ENCODE peak calls at places on chromosome 3, in four cellular contexts. A is fibroblast of pulmonary artery; C is activated naive CD8-positive, alpha-beta T cell treated with anti-CD3 and anti-CD28 coated beads for 36 hours; L is NCI-H82. W is an unnamed sample.

GRCh38 chr3:194930439-194931204 is 244.9 kb downstream of the FAM43A start:
- DNase-seq in L (no peak), C (no peak), A (peak), W (no peak)

GRCh38 chr3:119542168-119542767 is 17.1 kb downstream of the CD80 start:
- DNase-seq in A (no peak), L (no peak), C (no peak), W (no peak)

GRCh38 chr3:141383555-141384129 is 15.3 kb downstream of the ZBTB38 start:
- DNase-seq in L (peak), C (no peak), A (no peak), W (no peak)

GRCh38 chr3:196143708-196144382 is 62.0 kb upstream of the TFRC start:
- DNase-seq in A (no peak), L (no peak), C (no peak), W (no peak)

GRCh38 chr3:42118762-42119361 is 27.7 kb downstream of the TRAK1 start:
- DNase-seq in C (no peak), L (peak), A (peak), W (peak)

GRCh38 chr3:12707425-12707824 is 43.5 kb upstream of the RAF1 start:
- DNase-seq in L (peak), C (no peak), A (peak), W (no peak)

GRCh38 chr3:155581579-155581978 is 163.3 kb downstream of the PLCH1 start:
- DNase-seq in C (peak), A (no peak), L (no peak), W (no peak)

GRCh38 chr3:76063019-76063418 is 277.7 kb upstream of the ZNF717 start:
- DNase-seq in A (peak), L (no peak), C (no peak), W (no peak)

GRCh38 chr3:94115482-94115881 is 52.6 kb downstream of the NSUN3 start:
- DNase-seq in C (no peak), A (peak), L (peak), W (no peak)

GRCh38 chr3:162602619-162603018 is 1106.0 kb downstream of the OTOL1 start:
- DNase-seq in A (no peak), L (no peak), C (no peak), W (no peak)

GRCh38 chr3:129123314-129124060 is 1.9 kb upstream of the RAB43 start:
- DNase-seq in L (no peak), C (no peak), A (no peak), W (no peak)

GRCh38 chr3:128321418-128321817 is 145.3 kb downstream of the DNAJB8 start:
- DNase-seq in A (no peak), L (no peak), C (no peak), W (no peak)

GRCh38 chr3:156781310-156782230 is 44.6 kb upstream of the LEKR1 start:
- DNase-seq in A (peak), C (no peak), L (no peak), W (no peak)

GRCh38 chr3:87856126-87856525 is 202.7 kb downstream of the CGGBP1 start:
- DNase-seq in A (peak), C (no peak), L (no peak), W (no peak)

GRCh38 chr3:9808345-9809037 is 1.6 kb upstream of the TTLL3 start:
- DNase-seq in A (peak), C (peak), L (peak), W (peak)

GRCh38 chr3:43041517-43041916 is 62.4 kb downstream of the GASK1A start:
- DNase-seq in A (no peak), L (no peak), C (no peak), W (no peak)

GRCh38 chr3:42014443-42014945 is 52.6 kb upstream of the ULK4 start:
- DNase-seq in A (peak), L (peak), C (no peak), W (no peak)

GRCh38 chr3:194379231-194379630 is 9.7 kb upstream of the LRRC15 start:
- DNase-seq in A (no peak), L (no peak), C (no peak), W (no peak)

GRCh38 chr3:138289260-138289659 is 40.4 kb downstream of the NME9 start:
- DNase-seq in C (no peak), L (no peak), A (no peak), W (no peak)

GRCh38 chr3:31004025-31004678 is 109.7 kb upstream of the GADL1 start:
- DNase-seq in A (peak), L (peak), C (no peak), W (no peak)

GRCh38 chr3:185713015-185713414 is 111.8 kb downstream of the IGF2BP2 start:
- DNase-seq in A (no peak), L (no peak), C (no peak), W (no peak)

W was measured in WTC11.